ENCODE peak calls at places on chromosomes 4 and X, in five cellular contexts. I, R, Q, Y and P are unnamed samples.

GRCh38 chr4:126470862-126471261 is 1156.1 kb downstream of the FAT4 start:
- DNase-seq in Y (peak), I (no peak), R (peak), Q (no peak), P (peak)

GRCh38 chr4:13908455-13908854 is 280.9 kb upstream of the BOD1L1 start:
- DNase-seq in Q (no peak), Y (no peak), R (no peak), I (no peak), P (no peak)

GRCh38 chr4:173227753-173228152 is 59.1 kb downstream of the GALNT7 start:
- DNase-seq in Y (no peak), I (no peak), Q (no peak), R (no peak), P (no peak)

GRCh38 chrX:39965051-39965573 is 132.6 kb downstream of the BCOR start:
- DNase-seq in Y (no peak), R (no peak), Q (no peak), I (no peak), P (no peak)

GRCh38 chr4:89625599-89626293 is 211.2 kb downstream of the SNCA start:
- DNase-seq in Y (no peak), R (no peak), I (no peak), Q (no peak), P (peak)

GRCh38 chr4:182219400-182219799 is 23.8 kb upstream of the TENM3 start:
- DNase-seq in Y (peak), I (no peak), R (no peak), Q (no peak), P (peak)

GRCh38 chr4:187618701-187619278 is 376.8 kb upstream of the ZFP42 start:
- DNase-seq in Y (peak), R (peak), Q (peak), I (no peak), P (peak)

GRCh38 chrX:103789004-103789403 is 12.4 kb downstream of the PLP1 start:
- DNase-seq in R (no peak), I (no peak), Y (no peak), Q (no peak), P (no peak)

GRCh38 chrX:108138814-108139213 is 47.2 kb downstream of the ATG4A start:
- DNase-seq in I (no peak), Y (no peak), Q (no peak), R (no peak), P (no peak)

GRCh38 chrX:3326721-3327120 is 19.7 kb downstream of the MXRA5 start:
- DNase-seq in R (no peak), I (no peak), Q (no peak), Y (peak), P (no peak)

GRCh38 chr4:76198411-76199237 is 15.0 kb downstream of the SCARB2 start:
- DNase-seq in Y (peak), I (peak), Q (peak), R (peak), P (peak)

GRCh38 chr4:56744030-56744429 is 62.9 kb upstream of the HOPX start:
- DNase-seq in Q (no peak), Y (no peak), I (no peak), R (no peak), P (no peak)

GRCh38 chrX:23434356-23434884 is 99.8 kb downstream of the PTCHD1 start:
- DNase-seq in I (peak), Y (peak), Q (no peak), R (peak), P (peak)

GRCh38 chr4:82433791-82434190 is 3.4 kb downstream of the ENOPH1 start:
- DNase-seq in R (no peak), Q (no peak), Y (no peak), I (no peak), P (peak)

GRCh38 chr4:40718571-40718970 is 31.2 kb upstream of the NSUN7 start:
- DNase-seq in R (no peak), I (no peak), Q (no peak), Y (no peak), P (no peak)

GRCh38 chr4:87426865-87427517 is 4.6 kb downstream of the NUDT9 start:
- DNase-seq in Q (no peak), I (no peak), Y (no peak), R (no peak), P (no peak)

GRCh38 chr4:87420431-87420830 is 1.9 kb upstream of the NUDT9 start:
- DNase-seq in I (no peak), Y (no peak), Q (no peak), R (no peak), P (no peak)

GRCh38 chr4:87425711-87426110 is 3.3 kb downstream of the NUDT9 start:
- DNase-seq in I (no peak), Q (no peak), Y (no peak), R (peak), P (peak)

GRCh38 chr4:87422104-87423052 is at the start of gene NUDT9:
- DNase-seq in Q (peak), R (peak), Y (peak), I (peak), P (peak)

DNA sequence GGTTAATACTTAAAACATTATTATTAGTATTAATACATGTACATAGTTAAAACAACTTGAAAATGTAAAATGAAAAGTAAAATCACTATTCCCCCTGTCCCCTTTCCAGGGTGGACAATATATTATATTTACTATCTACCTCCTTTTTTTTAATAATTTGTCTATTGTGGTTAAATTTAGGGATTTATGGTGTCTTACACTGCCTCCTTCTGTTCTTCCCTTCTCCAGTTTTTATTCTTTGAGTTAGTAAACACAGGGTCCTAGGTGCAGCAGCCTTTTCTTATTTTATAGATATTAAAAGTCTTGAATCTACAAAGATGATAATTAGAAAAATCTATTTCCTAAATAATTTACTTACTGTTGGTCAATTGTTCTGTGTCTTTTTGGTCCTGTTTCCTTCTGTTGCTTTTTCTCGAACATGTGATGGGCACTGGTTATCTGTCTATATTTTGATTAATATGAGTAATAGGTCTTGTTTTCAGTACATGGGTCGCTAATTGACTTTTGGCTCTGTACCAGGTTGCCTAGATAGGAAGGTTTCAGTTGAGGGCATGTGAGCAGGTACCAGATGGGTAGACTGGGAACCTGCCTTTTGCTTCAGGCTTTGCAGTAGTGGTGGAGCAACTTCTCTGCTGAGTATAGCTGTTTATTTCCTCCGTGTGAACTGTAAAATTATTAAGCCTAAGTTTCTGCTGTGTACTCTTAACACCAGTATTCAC is 1.1 kb downstream of the NUDT9 start:
- DNase-seq in R (peak), Q (peak), I (no peak), Y (no peak), P (peak)
- TF ChIP-seq CTCF in R (peak), Q (peak), I (peak), Y (no peak), P (no peak)

GRCh38 chr4:103429283-103429682 is 231.1 kb upstream of the CENPE start:
- DNase-seq in I (no peak), Q (no peak), Y (no peak), R (no peak), P (no peak)
- TF ChIP-seq CTCF in I (no peak), Q (no peak), Y (no peak), R (no peak), P (no peak)

GRCh38 chr4:155208258-155209054 is at the start of gene NPY2R:
- DNase-seq in I (no peak), R (no peak), Q (no peak), Y (no peak), P (no peak)

GRCh38 chr4:155207534-155208257 is 740 bp upstream of the NPY2R start:
- DNase-seq in I (no peak), Y (no peak), Q (no peak), R (peak), P (peak)
- TF ChIP-seq CTCF in I (no peak), Y (no peak), Q (no peak), R (no peak), P (peak)

DNA sequence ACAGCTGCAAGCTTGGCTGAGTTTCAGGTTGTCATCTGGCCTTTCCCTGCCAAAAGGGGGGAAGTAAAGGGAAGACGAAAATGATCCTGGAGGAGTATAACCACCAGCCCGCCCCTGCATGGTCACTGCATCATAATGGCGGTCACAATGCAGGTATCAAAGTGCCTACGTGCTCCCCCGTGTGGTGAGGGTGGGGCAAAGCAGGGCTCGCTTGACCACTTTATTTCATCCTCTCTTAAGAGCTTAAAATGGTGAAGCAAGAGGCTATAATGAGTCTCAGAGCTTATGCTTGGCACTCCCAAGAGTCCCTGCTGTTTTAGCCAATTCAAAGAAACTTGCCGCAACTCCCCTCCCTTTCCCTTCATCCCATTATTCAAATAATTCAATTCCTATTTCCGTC is 105.6 kb downstream of the APOOL start:
- DNase-seq in R (peak), Q (no peak), Y (no peak), I (no peak), P (no peak)
- TF ChIP-seq CTCF in R (peak), Q (no peak), Y (peak), I (no peak), P (no peak)

GRCh38 chrX:14702145-14702544 is 170.7 kb downstream of the FANCB start:
- DNase-seq in I (no peak), Q (no peak), R (no peak), Y (no peak), P (no peak)

GRCh38 chrX:14694631-14695030 is 165.3 kb downstream of the GLRA2 start:
- DNase-seq in Q (no peak), I (no peak), Y (peak), R (peak), P (no peak)

GRCh38 chrX:14698770-14699169 is 169.4 kb downstream of the GLRA2 start:
- DNase-seq in Q (no peak), R (no peak), I (no peak), Y (no peak), P (no peak)

GRCh38 chrX:14700982-14701381 is 171.6 kb downstream of the GLRA2 start:
- DNase-seq in Y (no peak), Q (no peak), R (no peak), I (no peak), P (no peak)

GRCh38 chrX:14697453-14697852 is 168.1 kb downstream of the GLRA2 start:
- DNase-seq in Q (peak), R (peak), Y (no peak), I (no peak), P (peak)
- TF ChIP-seq CTCF in Q (peak), R (peak), Y (peak), I (no peak), P (peak)

DNA sequence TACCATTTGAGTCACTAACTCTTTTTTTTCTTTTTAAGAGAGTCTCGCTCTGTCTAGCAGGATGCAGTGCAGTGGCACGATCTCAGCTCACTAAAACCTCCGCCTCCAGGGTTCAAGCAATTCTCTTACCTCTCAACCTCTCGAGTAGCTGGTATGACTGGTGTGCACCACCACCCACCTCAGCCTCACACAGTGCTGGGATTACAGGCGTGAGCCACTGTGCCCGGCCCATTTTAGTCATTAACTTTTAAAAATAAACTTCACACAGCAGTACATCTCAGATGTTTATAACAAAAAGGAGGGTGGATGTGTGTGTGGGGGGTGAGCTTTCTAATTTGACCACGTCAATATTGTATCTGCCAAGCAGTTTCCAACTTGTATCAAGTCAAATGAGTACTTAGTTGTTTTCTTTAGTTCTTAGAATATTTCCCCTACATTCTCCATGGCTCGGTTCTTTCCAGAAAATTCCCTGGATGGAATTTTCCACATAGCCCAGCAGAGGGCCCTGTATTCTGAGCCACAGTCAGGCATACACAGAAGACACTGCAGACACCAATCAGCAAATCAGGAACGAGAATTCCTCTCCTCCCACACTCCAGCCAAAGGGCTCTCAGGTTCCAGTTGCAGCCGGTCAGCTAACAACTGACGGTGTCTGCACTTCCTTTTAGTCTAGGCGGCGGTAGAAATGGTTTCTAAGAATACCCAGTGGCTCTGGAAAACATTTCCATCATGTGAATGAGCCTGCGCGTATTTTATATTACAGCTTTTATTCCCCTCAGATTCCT is 20.1 kb upstream of the ARAF start:
- DNase-seq in R (peak), Y (peak), I (peak), Q (peak), P (peak)
- TF ChIP-seq CTCF in R (peak), Y (peak), I (peak), Q (peak), P (peak)

GRCh38 chr4:35725131-35725530 is 519.2 kb downstream of the ARAP2 start:
- DNase-seq in Q (no peak), Y (no peak), I (no peak), R (no peak), P (peak)
- TF ChIP-seq CTCF in Q (no peak), Y (no peak), I (no peak), R (no peak), P (no peak)

GRCh38 chr4:6622744-6623143 is 17.7 kb upstream of the MRFAP1 start:
- DNase-seq in R (no peak), Y (no peak), I (no peak), Q (no peak), P (no peak)
- TF ChIP-seq CTCF in R (no peak), Y (no peak), I (no peak), Q (no peak), P (no peak)